ENCODE peak calls at places on chromosomes 11 and 22, in four cellular contexts. L is SK-MEL-5, S is EH, W is SW480. K is an unnamed sample.

GRCh38 chr22:42437488-42438292 is 5.5 kb upstream of the NFAM1 start:
- DNase-seq in L (peak), S (peak), W (peak), K (peak)

GRCh38 chr11:36090351-36091245 is 146.7 kb downstream of the LDLRAD3 start:
- DNase-seq in L (no peak), S (no peak), W (no peak), K (no peak)

GRCh38 chr22:36816635-36817428 is at the start of gene PVALB:
- DNase-seq in L (peak), S (peak), W (no peak), K (no peak)

GRCh38 chr11:35911013-35911412 is 32.8 kb upstream of the LDLRAD3 start:
- DNase-seq in L (no peak), S (no peak), W (no peak), K (no peak)

GRCh38 chr11:62928011-62928410 is 6.8 kb upstream of the CHRM1 start:
- DNase-seq in L (no peak), S (no peak), W (no peak), K (peak)

GRCh38 chr22:35842954-35843353 is 125.3 kb downstream of the APOL5 start:
- DNase-seq in L (peak), S (peak), W (peak), K (peak)

GRCh38 chr11:29809121-29809520 is 207.7 kb downstream of the KCNA4 start:
- DNase-seq in L (no peak), S (no peak), W (peak), K (no peak)

GRCh38 chr22:49206281-49206680 is 621.4 kb downstream of the BRD1 start:
- DNase-seq in L (no peak), S (no peak), W (no peak), K (no peak)

GRCh38 chr11:73466643-73467042 is 90.4 kb downstream of the RELT start:
- DNase-seq in L (no peak), S (no peak), W (no peak), K (no peak)

GRCh38 chr11:86069408-86070086 is 663 bp upstream of the PICALM start:
- DNase-seq in L (peak), S (peak), W (peak), K (peak)

GRCh38 chr11:57339305-57339704 is 1.2 kb downstream of the P2RX3 start:
- DNase-seq in L (no peak), S (no peak), W (no peak), K (no peak)

GRCh38 chr11:114812698-114813097 is 134.4 kb downstream of the NXPE2 start:
- DNase-seq in L (no peak), S (no peak), W (no peak), K (no peak)

GRCh38 chr11:69049490-69049867 is 747 bp downstream of the TPCN2 start:
- DNase-seq in L (no peak), S (no peak), W (no peak), K (no peak)

GRCh38 chr11:68798221-68798813 is 43.4 kb downstream of the CPT1A start:
- DNase-seq in L (peak), S (peak), W (no peak), K (peak)

GRCh38 chr11:14357843-14358728 is 897 bp downstream of the RRAS2 start:
- DNase-seq in L (peak), S (peak), W (peak), K (peak)

GRCh38 chr22:50141891-50142363 is 28.6 kb upstream of the PANX2 start:
- DNase-seq in L (no peak), S (no peak), W (no peak), K (no peak)

GRCh38 chr22:50034126-50035081 is 21.8 kb upstream of the IL17REL start:
- DNase-seq in L (no peak), S (no peak), W (no peak), K (no peak)

GRCh38 chr11:1785749-1786261 is 22.1 kb upstream of the CTSD start:
- DNase-seq in L (no peak), S (peak), W (no peak), K (no peak)

GRCh38 chr11:112481893-112482292 is 221.2 kb upstream of the PLET1 start:
- DNase-seq in L (no peak), S (no peak), W (no peak), K (no peak)

GRCh38 chr22:46806789-46807188 is 44.3 kb downstream of the TBC1D22A start:
- DNase-seq in L (no peak), S (no peak), W (no peak), K (no peak)

GRCh38 chr11:44791546-44791945 is 64.8 kb downstream of the TSPAN18 start:
- DNase-seq in L (no peak), S (no peak), W (no peak), K (no peak)

GRCh38 chr22:30265851-30266444 is 703 bp downstream of the OSM start:
- DNase-seq in L (no peak), S (no peak), W (no peak), K (no peak)

GRCh38 chr11:85889676-85890579 is 34.7 kb downstream of the CCDC83 start:
- DNase-seq in L (no peak), S (peak), W (peak), K (peak)

GRCh38 chr11:65225284-65226102 is 36.3 kb upstream of the POLA2 start:
- DNase-seq in L (no peak), S (peak), W (no peak), K (peak)

GRCh38 chr11:128341767-128342318 is 245.5 kb downstream of the ETS1 start:
- DNase-seq in L (no peak), S (no peak), W (no peak), K (no peak)

GRCh38 chr11:76361773-76362172 is 19.2 kb downstream of the THAP12 start:
- DNase-seq in L (no peak), S (no peak), W (no peak), K (no peak)

K was measured in HepG2.